ENCODE peak calls at places on chromosome 5, in eight cellular contexts. One of them, this sample, is unnamed.

GRCh38 chr5:24538345-24538744 is 106.4 kb downstream of the CDH10 start:
- DNase-seq in brain microvascular endothelial cell: no peak
- DNase-seq in WTC11: no peak
- DNase-seq in MCF 10A: no peak
- DNase-seq in AG10803: no peak
- DNase-seq in fibroblast of pulmonary artery: no peak
- DNase-seq in adrenal gland: no peak
- DNase-seq in progenitor cell of endocrine pancreas: no peak
- DNase-seq in this sample: no peak

GRCh38 chr5:79346420-79346824 is 110.5 kb downstream of the JMY start:
- DNase-seq in brain microvascular endothelial cell: peak
- DNase-seq in WTC11: no peak
- DNase-seq in MCF 10A: peak
- DNase-seq in AG10803: peak
- DNase-seq in fibroblast of pulmonary artery: peak
- DNase-seq in adrenal gland: no peak
- DNase-seq in progenitor cell of endocrine pancreas: no peak
- DNase-seq in this sample: no peak

GRCh38 chr5:146825033-146825432 is 53.5 kb downstream of the PPP2R2B start:
- DNase-seq in brain microvascular endothelial cell: peak
- DNase-seq in WTC11: peak
- DNase-seq in MCF 10A: peak
- DNase-seq in AG10803: peak
- DNase-seq in fibroblast of pulmonary artery: peak
- DNase-seq in adrenal gland: peak
- DNase-seq in progenitor cell of endocrine pancreas: peak
- DNase-seq in this sample: peak

GRCh38 chr5:148455055-148455675 is 71.4 kb downstream of the FBXO38 start:
- DNase-seq in brain microvascular endothelial cell: no peak
- DNase-seq in WTC11: no peak
- DNase-seq in MCF 10A: no peak
- DNase-seq in AG10803: peak
- DNase-seq in fibroblast of pulmonary artery: no peak
- DNase-seq in adrenal gland: no peak
- DNase-seq in progenitor cell of endocrine pancreas: no peak
- DNase-seq in this sample: no peak

GRCh38 chr5:6713274-6714181 is at the start of gene TENT4A:
- DNase-seq in brain microvascular endothelial cell: no peak
- DNase-seq in WTC11: no peak
- DNase-seq in MCF 10A: no peak
- DNase-seq in AG10803: peak
- DNase-seq in fibroblast of pulmonary artery: no peak
- DNase-seq in adrenal gland: no peak
- DNase-seq in progenitor cell of endocrine pancreas: no peak
- DNase-seq in this sample: no peak

GRCh38 chr5:38515648-38516047 is 40.8 kb downstream of the LIFR start:
- DNase-seq in brain microvascular endothelial cell: peak
- DNase-seq in WTC11: no peak
- DNase-seq in MCF 10A: peak
- DNase-seq in AG10803: peak
- DNase-seq in fibroblast of pulmonary artery: peak
- DNase-seq in adrenal gland: no peak
- DNase-seq in progenitor cell of endocrine pancreas: no peak
- DNase-seq in this sample: no peak

GRCh38 chr5:83265318-83265717 is 188.0 kb downstream of the XRCC4 start:
- DNase-seq in brain microvascular endothelial cell: peak
- DNase-seq in WTC11: no peak
- DNase-seq in MCF 10A: peak
- DNase-seq in AG10803: no peak
- DNase-seq in fibroblast of pulmonary artery: peak
- DNase-seq in adrenal gland: no peak
- DNase-seq in progenitor cell of endocrine pancreas: no peak
- DNase-seq in this sample: no peak

GRCh38 chr5:32443145-32443540 is 1.4 kb downstream of the ZFR start:
- DNase-seq in brain microvascular endothelial cell: peak
- DNase-seq in WTC11: no peak
- DNase-seq in MCF 10A: peak
- DNase-seq in AG10803: peak
- DNase-seq in fibroblast of pulmonary artery: peak
- DNase-seq in adrenal gland: no peak
- DNase-seq in progenitor cell of endocrine pancreas: no peak
- DNase-seq in this sample: peak

GRCh38 chr5:116561658-116562057 is 13.0 kb downstream of the SEMA6A start:
- DNase-seq in brain microvascular endothelial cell: no peak
- DNase-seq in WTC11: no peak
- DNase-seq in MCF 10A: no peak
- DNase-seq in AG10803: no peak
- DNase-seq in fibroblast of pulmonary artery: no peak
- DNase-seq in adrenal gland: no peak
- DNase-seq in progenitor cell of endocrine pancreas: no peak
- DNase-seq in this sample: no peak

GRCh38 chr5:4862500-4862899 is 277.6 kb upstream of the ADAMTS16 start:
- DNase-seq in brain microvascular endothelial cell: peak
- DNase-seq in WTC11: no peak
- DNase-seq in MCF 10A: peak
- DNase-seq in AG10803: peak
- DNase-seq in fibroblast of pulmonary artery: peak
- DNase-seq in adrenal gland: no peak
- DNase-seq in progenitor cell of endocrine pancreas: no peak
- DNase-seq in this sample: no peak

GRCh38 chr5:145697251-145698016 is 137.7 kb downstream of the PRELID2 start:
- DNase-seq in brain microvascular endothelial cell: peak
- DNase-seq in WTC11: peak
- DNase-seq in MCF 10A: peak
- DNase-seq in AG10803: peak
- DNase-seq in fibroblast of pulmonary artery: peak
- DNase-seq in adrenal gland: peak
- DNase-seq in progenitor cell of endocrine pancreas: no peak
- DNase-seq in this sample: peak

GRCh38 chr5:135694016-135694415 is 115.2 kb upstream of the CXCL14 start:
- DNase-seq in brain microvascular endothelial cell: no peak
- DNase-seq in WTC11: no peak
- DNase-seq in MCF 10A: no peak
- DNase-seq in AG10803: no peak
- DNase-seq in fibroblast of pulmonary artery: no peak
- DNase-seq in adrenal gland: no peak
- DNase-seq in progenitor cell of endocrine pancreas: no peak
- DNase-seq in this sample: no peak

GRCh38 chr5:140795259-140795641 is 598 bp downstream of the PCDHA2 start:
- DNase-seq in brain microvascular endothelial cell: no peak
- DNase-seq in WTC11: no peak
- DNase-seq in MCF 10A: no peak
- DNase-seq in AG10803: no peak
- DNase-seq in fibroblast of pulmonary artery: peak
- DNase-seq in adrenal gland: no peak
- DNase-seq in progenitor cell of endocrine pancreas: no peak
- DNase-seq in this sample: no peak

GRCh38 chr5:140802781-140803271 is 2.0 kb downstream of the PCDHA3 start:
- DNase-seq in brain microvascular endothelial cell: no peak
- DNase-seq in WTC11: no peak
- DNase-seq in MCF 10A: no peak
- DNase-seq in AG10803: no peak
- DNase-seq in fibroblast of pulmonary artery: no peak
- DNase-seq in adrenal gland: no peak
- DNase-seq in progenitor cell of endocrine pancreas: no peak
- DNase-seq in this sample: no peak

GRCh38 chr5:140801494-140801841 is 611 bp downstream of the PCDHA3 start:
- DNase-seq in brain microvascular endothelial cell: no peak
- DNase-seq in WTC11: no peak
- DNase-seq in MCF 10A: no peak
- DNase-seq in AG10803: no peak
- DNase-seq in fibroblast of pulmonary artery: peak
- DNase-seq in adrenal gland: no peak
- DNase-seq in progenitor cell of endocrine pancreas: no peak
- DNase-seq in this sample: no peak

GRCh38 chr5:140796718-140797095 is 2.1 kb downstream of the PCDHA2 start:
- DNase-seq in brain microvascular endothelial cell: no peak
- DNase-seq in WTC11: no peak
- DNase-seq in MCF 10A: no peak
- DNase-seq in AG10803: no peak
- DNase-seq in fibroblast of pulmonary artery: no peak
- DNase-seq in adrenal gland: no peak
- DNase-seq in progenitor cell of endocrine pancreas: no peak
- DNase-seq in this sample: no peak

GRCh38 chr5:140800816-140801493 is at the start of gene PCDHA3:
- DNase-seq in brain microvascular endothelial cell: no peak
- DNase-seq in WTC11: no peak
- DNase-seq in MCF 10A: no peak
- DNase-seq in AG10803: peak
- DNase-seq in fibroblast of pulmonary artery: peak
- DNase-seq in adrenal gland: no peak
- DNase-seq in progenitor cell of endocrine pancreas: no peak
- DNase-seq in this sample: peak
- TF ChIP-seq CTCF in brain microvascular endothelial cell: peak
- TF ChIP-seq CTCF in WTC11: no peak
- TF ChIP-seq CTCF in MCF 10A: no peak
- TF ChIP-seq CTCF in AG10803: peak
- TF ChIP-seq CTCF in fibroblast of pulmonary artery: peak
- TF ChIP-seq CTCF in adrenal gland: no peak
- TF ChIP-seq CTCF in progenitor cell of endocrine pancreas: no peak
- TF ChIP-seq CTCF in this sample: no peak

GRCh38 chr5:180332861-180333260 is 20.3 kb downstream of the GFPT2 start:
- DNase-seq in brain microvascular endothelial cell: no peak
- DNase-seq in WTC11: no peak
- DNase-seq in MCF 10A: no peak
- DNase-seq in AG10803: no peak
- DNase-seq in fibroblast of pulmonary artery: no peak
- DNase-seq in adrenal gland: no peak
- DNase-seq in progenitor cell of endocrine pancreas: no peak
- DNase-seq in this sample: no peak

GRCh38 chr5:180330810-180331646 is 22.1 kb downstream of the GFPT2 start:
- DNase-seq in brain microvascular endothelial cell: peak
- DNase-seq in WTC11: no peak
- DNase-seq in MCF 10A: peak
- DNase-seq in AG10803: peak
- DNase-seq in fibroblast of pulmonary artery: peak
- DNase-seq in adrenal gland: peak
- DNase-seq in progenitor cell of endocrine pancreas: no peak
- DNase-seq in this sample: no peak

GRCh38 chr5:180333661-180334060 is 19.5 kb downstream of the GFPT2 start:
- DNase-seq in brain microvascular endothelial cell: peak
- DNase-seq in WTC11: no peak
- DNase-seq in MCF 10A: peak
- DNase-seq in AG10803: peak
- DNase-seq in fibroblast of pulmonary artery: peak
- DNase-seq in adrenal gland: no peak
- DNase-seq in progenitor cell of endocrine pancreas: no peak
- DNase-seq in this sample: no peak

GRCh38 chr5:180331647-180331950 is 21.5 kb downstream of the GFPT2 start:
- DNase-seq in brain microvascular endothelial cell: no peak
- DNase-seq in WTC11: peak
- DNase-seq in MCF 10A: no peak
- DNase-seq in AG10803: no peak
- DNase-seq in fibroblast of pulmonary artery: no peak
- DNase-seq in adrenal gland: no peak
- DNase-seq in progenitor cell of endocrine pancreas: no peak
- DNase-seq in this sample: no peak

DNA sequence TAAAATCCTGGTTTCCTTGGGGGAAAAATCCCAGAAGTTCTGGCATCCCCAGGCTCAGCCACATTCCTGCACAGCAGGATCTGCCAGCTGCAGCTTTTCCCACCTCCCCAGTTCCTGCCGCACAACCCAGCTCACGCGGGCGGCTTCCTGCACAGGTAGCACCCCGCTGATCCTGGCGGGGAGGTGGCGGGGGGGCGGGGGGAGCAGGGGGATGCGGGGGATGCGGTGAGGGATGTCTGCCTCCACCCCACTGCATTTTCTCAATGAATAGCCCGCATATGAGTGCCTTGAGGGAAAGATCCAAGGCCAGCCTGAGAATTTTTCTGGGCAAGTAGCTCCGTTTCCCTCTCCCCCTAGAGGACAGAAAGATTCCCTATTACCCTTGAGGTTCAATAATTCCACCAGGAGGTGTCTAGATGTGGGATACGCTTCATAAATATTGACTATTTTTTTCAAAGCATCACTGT is 21.1 kb downstream of the GFPT2 start:
- DNase-seq in brain microvascular endothelial cell: no peak
- DNase-seq in WTC11: peak
- DNase-seq in MCF 10A: peak
- DNase-seq in AG10803: peak
- DNase-seq in fibroblast of pulmonary artery: peak
- DNase-seq in adrenal gland: no peak
- DNase-seq in progenitor cell of endocrine pancreas: no peak
- DNase-seq in this sample: no peak
- TF ChIP-seq CTCF in brain microvascular endothelial cell: peak
- TF ChIP-seq CTCF in WTC11: no peak
- TF ChIP-seq CTCF in MCF 10A: peak
- TF ChIP-seq CTCF in AG10803: peak
- TF ChIP-seq CTCF in fibroblast of pulmonary artery: peak
- TF ChIP-seq CTCF in adrenal gland: no peak
- TF ChIP-seq CTCF in progenitor cell of endocrine pancreas: peak
- TF ChIP-seq CTCF in this sample: no peak

DNA sequence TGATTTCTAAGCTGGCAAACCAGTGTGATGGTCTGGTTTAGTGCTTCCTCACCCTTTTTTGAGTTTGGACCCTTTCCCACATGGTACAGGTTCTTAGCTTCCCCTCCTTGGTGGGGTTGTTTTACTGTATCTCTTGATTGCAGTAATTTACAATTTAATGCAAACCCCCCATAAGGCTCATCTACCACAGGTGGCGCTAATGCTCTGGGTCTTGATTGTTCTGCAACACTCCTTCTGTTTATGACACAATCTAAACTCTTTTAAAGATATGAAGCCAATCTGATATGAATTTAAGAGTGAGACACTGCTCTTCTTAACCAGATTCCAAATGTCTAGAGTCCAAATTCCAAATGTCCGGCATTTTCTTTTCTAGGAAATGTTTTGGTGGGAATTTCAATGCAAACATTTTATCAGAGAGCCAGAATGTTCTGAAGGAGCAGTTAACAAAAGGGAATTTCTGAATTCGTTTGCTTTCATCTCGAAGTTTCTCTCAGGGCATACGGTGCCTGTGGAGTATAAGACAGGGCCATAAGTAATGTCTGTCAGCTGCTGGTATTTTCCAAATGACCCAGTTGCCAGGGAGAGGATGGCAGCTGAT is 246.7 kb downstream of the ARHGAP26 start:
- DNase-seq in brain microvascular endothelial cell: peak
- DNase-seq in WTC11: peak
- DNase-seq in MCF 10A: peak
- DNase-seq in AG10803: peak
- DNase-seq in fibroblast of pulmonary artery: peak
- DNase-seq in adrenal gland: peak
- DNase-seq in progenitor cell of endocrine pancreas: no peak
- DNase-seq in this sample: peak
- TF ChIP-seq CTCF in brain microvascular endothelial cell: peak
- TF ChIP-seq CTCF in WTC11: peak
- TF ChIP-seq CTCF in MCF 10A: peak
- TF ChIP-seq CTCF in AG10803: peak
- TF ChIP-seq CTCF in fibroblast of pulmonary artery: peak
- TF ChIP-seq CTCF in adrenal gland: peak
- TF ChIP-seq CTCF in progenitor cell of endocrine pancreas: peak
- TF ChIP-seq CTCF in this sample: peak

DNA sequence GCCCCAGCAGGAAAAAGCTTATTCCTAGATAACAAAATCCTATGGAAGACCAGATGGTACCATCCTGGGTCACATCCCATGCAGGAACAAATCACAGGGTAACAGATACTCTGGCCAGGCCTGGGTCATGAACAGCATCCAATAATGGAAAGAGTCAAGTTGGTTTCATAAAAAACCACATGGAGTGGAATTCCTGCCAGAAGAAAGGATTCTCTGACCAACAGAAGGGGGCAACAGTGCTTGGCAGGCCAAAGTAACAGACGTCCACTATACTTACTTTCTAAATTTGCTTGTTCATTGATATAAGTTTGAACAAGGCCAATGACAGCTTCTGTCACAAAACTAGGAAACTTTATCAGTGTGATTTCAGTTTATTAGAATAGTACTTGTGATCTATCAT is 273.5 kb downstream of the ARRDC3 start:
- DNase-seq in brain microvascular endothelial cell: peak
- DNase-seq in WTC11: no peak
- DNase-seq in MCF 10A: no peak
- DNase-seq in AG10803: peak
- DNase-seq in fibroblast of pulmonary artery: peak
- DNase-seq in adrenal gland: no peak
- DNase-seq in progenitor cell of endocrine pancreas: no peak
- DNase-seq in this sample: no peak
- TF ChIP-seq CTCF in brain microvascular endothelial cell: peak
- TF ChIP-seq CTCF in WTC11: no peak
- TF ChIP-seq CTCF in MCF 10A: no peak
- TF ChIP-seq CTCF in AG10803: peak
- TF ChIP-seq CTCF in fibroblast of pulmonary artery: peak
- TF ChIP-seq CTCF in adrenal gland: no peak
- TF ChIP-seq CTCF in progenitor cell of endocrine pancreas: no peak
- TF ChIP-seq CTCF in this sample: no peak